ENCODE peak calls at places on chromosomes 4 and X, in five cellular contexts. L is K562, O is keratinocyte, D is fibroblast of lung, V is mammary epithelial cell. K is an unnamed sample.

GRCh38 chr4:94577136-94577535 is 125.4 kb downstream of the PDLIM5 start:
- DNase-seq in L (no peak), O (no peak), D (peak; percentile 88), V (no peak), K (no peak)

GRCh38 chrX:101931104-101931493 is 728 bp downstream of the ZMAT1 start:
- DNase-seq in L (no peak), O (no peak), D (no peak), V (no peak), K (no peak)

GRCh38 chrX:134624046-134624430 is 34.2 kb downstream of the PLAC1 start:
- DNase-seq in L (no peak), O (no peak), D (peak; percentile 71), V (no peak), K (no peak)

GRCh38 chr4:129176864-129177263 is 80.9 kb downstream of the C4orf33 start:
- DNase-seq in L (no peak), O (no peak), D (no peak), V (no peak), K (no peak)

GRCh38 chr4:113617195-113617594 is 144.3 kb downstream of the CAMK2D start:
- DNase-seq in L (no peak), O (no peak), D (no peak), V (no peak), K (no peak)

GRCh38 chrX:129996120-129996519 is 13.7 kb downstream of the BCORL1 start:
- DNase-seq in L (peak; percentile 56), O (no peak), D (peak; percentile 54), V (peak; percentile 13), K (no peak)

GRCh38 chrX:43269201-43269600 is 386.9 kb upstream of the MAOA start:
- DNase-seq in L (no peak), O (no peak), D (no peak), V (peak; percentile 15), K (no peak)

GRCh38 chr4:146960634-146961033 is 15.0 kb upstream of the TTC29 start:
- DNase-seq in L (no peak), O (no peak), D (no peak), V (no peak), K (no peak)

GRCh38 chr4:66524778-66525177 is 854.5 kb upstream of the EPHA5 start:
- DNase-seq in L (no peak), O (no peak), D (no peak), V (no peak), K (no peak)

GRCh38 chrX:85444613-85445012 is 65.1 kb upstream of the POF1B start:
- DNase-seq in L (no peak), O (no peak), D (no peak), V (no peak), K (no peak)

GRCh38 chrX:100948557-100948956 is 19.8 kb upstream of the XKRX start:
- DNase-seq in L (no peak), O (no peak), D (no peak), V (no peak), K (no peak)

GRCh38 chrX:24100713-24101112 is 46.0 kb downstream of the EIF2S3 start:
- DNase-seq in L (peak; percentile 30), O (no peak), D (peak; percentile 68), V (no peak), K (no peak)

GRCh38 chr4:140158234-140159030 is 4.4 kb upstream of the MAML3 start:
- DNase-seq in L (no peak), O (no peak), D (peak; percentile 41), V (no peak), K (no peak)

GRCh38 chr4:56979674-56980073 is 978 bp downstream of the POLR2B start:
- DNase-seq in L (peak; percentile 72), O (no peak), D (no peak), V (peak; percentile 32), K (peak; percentile 61)

GRCh38 chrX:9816094-9816700 is 30.0 kb downstream of the SHROOM2 start:
- DNase-seq in L (no peak), O (no peak), D (peak; percentile 46), V (no peak), K (peak; percentile 4)

GRCh38 chr4:10077492-10078335 is 38.9 kb downstream of the WDR1 start:
- DNase-seq in L (no peak), O (no peak), D (no peak), V (no peak), K (no peak)

GRCh38 chr4:147017081-147017480 is 71.4 kb upstream of the TTC29 start:
- DNase-seq in L (no peak), O (no peak), D (no peak), V (no peak), K (no peak)

GRCh38 chr4:122716825-122717448 is 15.6 kb upstream of the BBS12 start:
- DNase-seq in L (peak; percentile 87), O (peak; percentile 36), D (peak; percentile 57), V (peak; percentile 48), K (peak; percentile 66)

GRCh38 chrX:52082578-52082977 is 13.6 kb upstream of the MAGED4B start:
- DNase-seq in L (no peak), O (no peak), D (peak; percentile 67), V (peak; percentile 43), K (no peak)

GRCh38 chr4:75653845-75654503 is 19.2 kb downstream of the G3BP2 start:
- DNase-seq in L (no peak), O (no peak), D (peak; percentile 44), V (peak; percentile 46), K (no peak)

GRCh38 chrX:12263211-12263610 is 124.9 kb downstream of the FRMPD4 start:
- DNase-seq in L (no peak), O (peak; percentile 25), D (peak; percentile 0), V (peak; percentile 50), K (no peak)

GRCh38 chr4:78704981-78705757 is 71.0 kb upstream of the BMP2K start:
- DNase-seq in L (no peak), O (peak; percentile 79), D (peak; percentile 80), V (peak; percentile 58), K (no peak)

GRCh38 chr4:87555751-87556619 is 26.8 kb upstream of the SPARCL1 start:
- DNase-seq in L (no peak), O (peak; percentile 58), D (peak; percentile 89), V (peak; percentile 98), K (no peak)

GRCh38 chr4:1336079-1336478 is 10.9 kb upstream of the UVSSA start:
- DNase-seq in L (no peak), O (no peak), D (peak; percentile 20), V (peak; percentile 19), K (no peak)

GRCh38 chrX:134144231-134144630 is 92.8 kb upstream of the CCDC160 start:
- DNase-seq in L (peak; percentile 8), O (no peak), D (no peak), V (peak; percentile 1), K (peak; percentile 39)

DNA sequence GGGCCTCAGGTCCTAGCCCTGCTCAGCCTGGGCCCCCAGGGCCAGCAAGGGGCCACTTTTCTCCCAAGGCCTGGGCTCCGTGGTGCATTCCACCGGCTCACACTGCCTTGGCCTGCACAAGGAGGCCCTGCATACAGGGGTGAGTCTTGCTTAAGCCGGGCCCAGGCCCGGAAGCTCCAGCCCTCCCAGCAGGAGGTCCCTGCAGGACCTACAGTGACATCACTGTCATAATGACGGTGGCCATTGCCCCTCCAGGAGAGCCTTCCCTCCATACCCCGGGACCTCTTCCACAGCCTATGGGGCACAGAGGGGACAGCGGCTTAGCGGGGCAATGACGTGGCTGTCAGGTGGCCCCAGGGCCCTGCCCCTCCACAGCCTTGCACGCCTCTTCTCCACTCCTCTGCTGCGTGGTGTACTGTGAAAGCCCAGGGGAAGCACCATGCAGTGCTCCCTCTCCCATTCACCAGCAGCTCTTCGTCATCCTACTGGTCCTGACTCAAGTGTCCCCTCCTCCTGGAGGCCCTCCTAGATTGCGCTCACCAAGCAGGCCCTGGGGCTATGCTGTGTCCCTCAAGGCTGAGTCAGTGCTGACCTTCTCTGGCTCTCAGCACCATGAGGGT is 32.3 kb upstream of the AFAP1 start:
- DNase-seq in L (no peak), O (peak; percentile 95), D (no peak), V (peak; percentile 60), K (no peak)
- H3K4me1 ChIP-seq in L (peaks cover 5% of the 10 kb centered on the region), O (peaks cover 67% of the 10 kb centered on the region), D (peaks cover 20% of the 10 kb centered on the region), V (peaks cover 48% of the 10 kb centered on the region), K (no peaks in the 10 kb centered on the region)

DNA sequence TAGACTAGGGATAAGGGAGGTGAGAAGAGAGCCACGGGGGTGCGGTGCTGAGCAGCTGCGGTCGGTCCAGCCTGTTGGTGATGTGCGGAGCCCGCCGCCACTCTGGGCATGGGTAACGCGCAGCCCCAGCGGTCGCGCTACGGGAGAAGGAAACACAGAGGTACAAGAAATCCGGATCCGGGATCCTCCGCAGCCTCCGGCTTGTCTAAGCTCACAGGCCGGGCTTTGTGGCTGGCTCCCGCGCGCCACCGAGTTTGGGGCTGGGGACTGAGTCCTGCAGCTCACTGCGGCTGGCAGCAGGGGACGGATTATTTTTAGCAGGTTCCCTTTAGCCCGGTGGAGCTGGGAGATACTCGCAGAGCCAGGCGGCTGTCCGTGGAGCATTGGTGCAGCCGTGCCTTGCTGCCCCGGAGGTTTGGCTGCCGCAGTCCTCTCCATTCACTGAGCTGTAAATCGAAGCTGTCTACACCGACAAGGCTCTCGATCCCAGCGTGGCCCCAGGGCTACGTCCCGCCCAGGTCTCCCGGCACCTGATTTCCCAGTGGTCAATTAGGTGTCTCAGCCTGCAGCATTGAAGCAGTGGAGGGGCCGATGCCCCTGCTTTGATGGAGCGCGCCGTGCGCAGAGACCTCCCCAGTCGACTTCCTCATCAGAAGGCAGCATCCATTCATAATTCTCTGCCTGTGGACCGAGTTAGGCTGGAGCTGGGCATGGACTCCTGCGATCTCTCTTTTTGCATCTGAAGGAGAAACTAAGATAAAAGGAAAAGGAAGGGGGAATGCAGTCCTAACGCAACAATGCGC is 81.9 kb upstream of the SCML1 start:
- DNase-seq in L (no peak), O (no peak), D (peak; percentile 32), V (peak; percentile 21), K (no peak)
- TF ChIP-seq EZH2 in L (no peak), O (no peak), D (no peak), V (no peak), K (no peak)

DNA sequence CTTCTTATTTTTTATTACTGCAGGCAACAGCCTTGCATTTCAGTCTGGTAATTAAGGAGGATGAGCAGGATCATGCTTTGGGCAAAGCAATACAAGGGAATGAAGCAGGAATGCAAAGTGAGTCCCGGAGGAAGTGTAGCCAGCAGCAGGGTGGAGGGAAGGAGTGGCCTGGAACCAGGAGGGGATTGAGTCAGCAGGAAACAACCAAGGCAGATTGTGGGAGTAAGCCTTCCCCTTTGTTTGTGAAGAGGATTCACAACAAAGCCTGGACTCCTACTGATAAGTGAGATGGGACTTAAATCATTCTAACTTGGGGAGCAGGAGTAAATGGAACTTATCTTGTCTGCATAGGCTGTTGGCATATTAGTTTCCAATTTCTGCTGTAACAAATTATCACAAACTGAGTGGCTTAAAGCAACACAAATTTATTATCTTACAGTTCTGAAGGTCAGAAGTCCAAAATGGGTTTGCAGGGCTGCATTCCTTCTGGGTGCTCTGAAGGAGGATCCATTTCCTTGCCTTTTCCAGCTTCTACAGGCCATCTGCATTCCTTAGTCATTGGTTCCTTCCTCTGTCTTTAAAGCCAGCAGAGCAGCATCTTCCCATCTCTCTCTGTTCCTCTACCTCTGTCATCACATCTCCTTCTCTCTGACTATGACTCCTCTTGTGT is 93.2 kb upstream of the AP1S2 start:
- DNase-seq in L (peak; percentile 62), O (peak; percentile 60), D (peak; percentile 69), V (peak; percentile 65), K (no peak)
- H2AFZ ChIP-seq in L (no peak overlapping the region), O (peak overlapping the region; percentile 62), D (peak overlapping the region; percentile 43), V (peak overlapping the region; percentile 36), K (no peak overlapping the region)

DNA sequence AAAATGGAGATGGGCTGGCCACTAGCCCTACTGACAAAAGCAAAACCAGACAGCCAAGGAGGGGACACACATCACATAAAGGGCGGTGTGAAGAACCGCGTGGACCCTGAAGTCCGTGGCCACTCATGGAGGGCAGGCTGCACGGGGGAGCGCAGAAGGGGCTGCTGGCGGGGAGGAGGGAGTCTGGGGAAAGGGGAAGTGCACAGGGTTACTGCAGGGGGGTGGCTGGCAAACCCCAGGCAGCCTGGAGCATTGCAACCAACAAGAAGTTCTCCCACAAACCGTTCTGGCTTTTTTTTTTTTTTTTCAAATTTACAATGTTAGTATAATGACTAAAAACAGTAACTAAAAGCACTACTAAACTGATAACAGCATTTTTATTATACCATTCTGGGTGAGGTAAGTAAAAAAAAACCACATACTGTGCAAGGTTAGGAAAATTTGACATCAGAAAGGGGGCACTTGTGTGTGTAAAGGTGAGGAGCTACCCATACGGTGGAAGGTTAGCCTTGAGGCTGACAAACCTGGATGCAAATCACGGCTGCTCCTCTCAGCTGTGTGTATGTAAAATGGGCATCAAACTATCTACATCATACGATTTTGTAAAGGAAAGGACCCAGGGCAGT is 87.1 kb downstream of the TSPAN5 start:
- DNase-seq in L (no peak), O (no peak), D (no peak), V (no peak), K (no peak)
- H3K4me1 ChIP-seq in L (no peaks in the 10 kb centered on the region), O (peaks cover 6% of the 10 kb centered on the region), D (no peaks in the 10 kb centered on the region), V (peaks cover 6% of the 10 kb centered on the region), K (no peaks in the 10 kb centered on the region)